ENCODE peak calls at places on chromosomes 7 and 10, in nine cellular contexts. One of them, this sample, is unnamed.

GRCh38 chr10:71603754-71604153 is 115.8 kb downstream of the C10orf105 start:
- DNase-seq in M059J: no peak
- DNase-seq in neural crest cell: no peak
- DNase-seq in activated T-helper 1 cell treated with anti-CD3 and anti-CD28 coated beads, Interleukin-12 subunit alpha, Interleukin-12 subunit beta, Interleukin-2, Interleukin-4 antibody, amounts not matched to agents 30 ng/mL and 10 ng/mL and 1 ng/mL, durations not matched to agents 14 hours and 24 hours and 36 hours: no peak
- DNase-seq in fibroblast of lung: no peak
- DNase-seq in endothelial cell: no peak
- DNase-seq in NCI-H748 treated with DMSO at 0.1 percent for 48 hours: no peak
- DNase-seq in thoracic aorta: no peak
- DNase-seq in osteocyte: no peak
- DNase-seq in this sample: no peak

GRCh38 chr7:139959718-139960117 is 103.0 kb downstream of the PARP12 start:
- DNase-seq in activated T-helper 1 cell treated with anti-CD3 and anti-CD28 coated beads, Interleukin-12 subunit alpha, Interleukin-12 subunit beta, Interleukin-2, Interleukin-4 antibody, amounts not matched to agents 30 ng/mL and 10 ng/mL and 1 ng/mL, durations not matched to agents 14 hours and 24 hours and 36 hours: no peak
- DNase-seq in NCI-H748 treated with DMSO at 0.1 percent for 48 hours: no peak
- DNase-seq in thoracic aorta: no peak
- DNase-seq in M059J: no peak
- DNase-seq in neural crest cell: no peak
- DNase-seq in endothelial cell: no peak
- DNase-seq in osteocyte: no peak
- DNase-seq in fibroblast of lung: no peak
- DNase-seq in this sample: no peak

GRCh38 chr10:986881-987634 is 1.2 kb upstream of the GTPBP4 start:
- DNase-seq in osteocyte: no peak
- DNase-seq in fibroblast of lung: peak
- DNase-seq in endothelial cell: no peak
- DNase-seq in M059J: peak
- DNase-seq in neural crest cell: no peak
- DNase-seq in NCI-H748 treated with DMSO at 0.1 percent for 48 hours: no peak
- DNase-seq in activated T-helper 1 cell treated with anti-CD3 and anti-CD28 coated beads, Interleukin-12 subunit alpha, Interleukin-12 subunit beta, Interleukin-2, Interleukin-4 antibody, amounts not matched to agents 30 ng/mL and 10 ng/mL and 1 ng/mL, durations not matched to agents 14 hours and 24 hours and 36 hours: no peak
- DNase-seq in thoracic aorta: no peak
- DNase-seq in this sample: no peak

GRCh38 chr10:91713471-91714072 is 80.7 kb upstream of the PPP1R3C start:
- DNase-seq in thoracic aorta: no peak
- DNase-seq in NCI-H748 treated with DMSO at 0.1 percent for 48 hours: no peak
- DNase-seq in neural crest cell: no peak
- DNase-seq in fibroblast of lung: no peak
- DNase-seq in endothelial cell: no peak
- DNase-seq in activated T-helper 1 cell treated with anti-CD3 and anti-CD28 coated beads, Interleukin-12 subunit alpha, Interleukin-12 subunit beta, Interleukin-2, Interleukin-4 antibody, amounts not matched to agents 30 ng/mL and 10 ng/mL and 1 ng/mL, durations not matched to agents 14 hours and 24 hours and 36 hours: no peak
- DNase-seq in osteocyte: no peak
- DNase-seq in M059J: no peak
- DNase-seq in this sample: no peak

GRCh38 chr10:71344916-71345557 is 26.0 kb downstream of the SLC29A3 start:
- DNase-seq in thoracic aorta: no peak
- DNase-seq in NCI-H748 treated with DMSO at 0.1 percent for 48 hours: no peak
- DNase-seq in osteocyte: no peak
- DNase-seq in activated T-helper 1 cell treated with anti-CD3 and anti-CD28 coated beads, Interleukin-12 subunit alpha, Interleukin-12 subunit beta, Interleukin-2, Interleukin-4 antibody, amounts not matched to agents 30 ng/mL and 10 ng/mL and 1 ng/mL, durations not matched to agents 14 hours and 24 hours and 36 hours: no peak
- DNase-seq in M059J: no peak
- DNase-seq in endothelial cell: no peak
- DNase-seq in neural crest cell: no peak
- DNase-seq in fibroblast of lung: no peak
- DNase-seq in this sample: no peak

GRCh38 chr7:159107052-159107892 is 37.4 kb downstream of the VIPR2 start:
- DNase-seq in M059J: no peak
- DNase-seq in endothelial cell: no peak
- DNase-seq in thoracic aorta: no peak
- DNase-seq in activated T-helper 1 cell treated with anti-CD3 and anti-CD28 coated beads, Interleukin-12 subunit alpha, Interleukin-12 subunit beta, Interleukin-2, Interleukin-4 antibody, amounts not matched to agents 30 ng/mL and 10 ng/mL and 1 ng/mL, durations not matched to agents 14 hours and 24 hours and 36 hours: no peak
- DNase-seq in osteocyte: no peak
- DNase-seq in neural crest cell: no peak
- DNase-seq in NCI-H748 treated with DMSO at 0.1 percent for 48 hours: no peak
- DNase-seq in fibroblast of lung: no peak
- DNase-seq in this sample: no peak

GRCh38 chr10:84308481-84309304 is 19.7 kb upstream of the CCSER2 start:
- DNase-seq in neural crest cell: no peak
- DNase-seq in endothelial cell: no peak
- DNase-seq in activated T-helper 1 cell treated with anti-CD3 and anti-CD28 coated beads, Interleukin-12 subunit alpha, Interleukin-12 subunit beta, Interleukin-2, Interleukin-4 antibody, amounts not matched to agents 30 ng/mL and 10 ng/mL and 1 ng/mL, durations not matched to agents 14 hours and 24 hours and 36 hours: peak
- DNase-seq in M059J: peak
- DNase-seq in thoracic aorta: no peak
- DNase-seq in osteocyte: no peak
- DNase-seq in fibroblast of lung: peak
- DNase-seq in NCI-H748 treated with DMSO at 0.1 percent for 48 hours: peak
- DNase-seq in this sample: no peak

GRCh38 chr10:3738855-3739350 is 46.1 kb downstream of the KLF6 start:
- DNase-seq in neural crest cell: no peak
- DNase-seq in endothelial cell: no peak
- DNase-seq in thoracic aorta: no peak
- DNase-seq in osteocyte: no peak
- DNase-seq in M059J: no peak
- DNase-seq in fibroblast of lung: no peak
- DNase-seq in NCI-H748 treated with DMSO at 0.1 percent for 48 hours: no peak
- DNase-seq in activated T-helper 1 cell treated with anti-CD3 and anti-CD28 coated beads, Interleukin-12 subunit alpha, Interleukin-12 subunit beta, Interleukin-2, Interleukin-4 antibody, amounts not matched to agents 30 ng/mL and 10 ng/mL and 1 ng/mL, durations not matched to agents 14 hours and 24 hours and 36 hours: no peak
- DNase-seq in this sample: no peak

GRCh38 chr10:33238643-33239042 is 95.8 kb downstream of the NRP1 start:
- DNase-seq in fibroblast of lung: peak
- DNase-seq in M059J: peak
- DNase-seq in osteocyte: no peak
- DNase-seq in neural crest cell: no peak
- DNase-seq in endothelial cell: no peak
- DNase-seq in activated T-helper 1 cell treated with anti-CD3 and anti-CD28 coated beads, Interleukin-12 subunit alpha, Interleukin-12 subunit beta, Interleukin-2, Interleukin-4 antibody, amounts not matched to agents 30 ng/mL and 10 ng/mL and 1 ng/mL, durations not matched to agents 14 hours and 24 hours and 36 hours: no peak
- DNase-seq in thoracic aorta: no peak
- DNase-seq in NCI-H748 treated with DMSO at 0.1 percent for 48 hours: no peak
- DNase-seq in this sample: no peak

GRCh38 chr7:16586081-16586874 is 59.3 kb downstream of the ANKMY2 start:
- DNase-seq in thoracic aorta: no peak
- DNase-seq in osteocyte: no peak
- DNase-seq in neural crest cell: no peak
- DNase-seq in endothelial cell: no peak
- DNase-seq in NCI-H748 treated with DMSO at 0.1 percent for 48 hours: no peak
- DNase-seq in M059J: no peak
- DNase-seq in fibroblast of lung: peak
- DNase-seq in activated T-helper 1 cell treated with anti-CD3 and anti-CD28 coated beads, Interleukin-12 subunit alpha, Interleukin-12 subunit beta, Interleukin-2, Interleukin-4 antibody, amounts not matched to agents 30 ng/mL and 10 ng/mL and 1 ng/mL, durations not matched to agents 14 hours and 24 hours and 36 hours: no peak
- DNase-seq in this sample: no peak

GRCh38 chr10:34364253-34365037 is 450.7 kb downstream of the PARD3 start:
- DNase-seq in fibroblast of lung: peak
- DNase-seq in activated T-helper 1 cell treated with anti-CD3 and anti-CD28 coated beads, Interleukin-12 subunit alpha, Interleukin-12 subunit beta, Interleukin-2, Interleukin-4 antibody, amounts not matched to agents 30 ng/mL and 10 ng/mL and 1 ng/mL, durations not matched to agents 14 hours and 24 hours and 36 hours: no peak
- DNase-seq in neural crest cell: no peak
- DNase-seq in thoracic aorta: no peak
- DNase-seq in endothelial cell: no peak
- DNase-seq in osteocyte: no peak
- DNase-seq in NCI-H748 treated with DMSO at 0.1 percent for 48 hours: no peak
- DNase-seq in M059J: peak
- DNase-seq in this sample: no peak

This sample was measured in omental fat pad.